ENCODE peak calls at places on chromosomes 11 and 22, in five cellular contexts. P, J, T, Y and L are unnamed samples.

GRCh38 chr11:96102664-96103068 is 178.8 kb upstream of the MTMR2 start:
- DNase-seq in P (peak; percentile 52), J (peak; percentile 69), T (peak; percentile 66), Y (no peak), L (no peak)

GRCh38 chr11:93939084-93939780 is 81.9 kb upstream of the HEPHL1 start:
- DNase-seq in P (no peak), J (peak; percentile 98), T (peak; percentile 11), Y (no peak), L (no peak)

GRCh38 chr11:13336246-13336873 is 58.8 kb downstream of the BMAL1 start:
- DNase-seq in P (no peak), J (no peak), T (no peak), Y (no peak), L (no peak)

GRCh38 chr22:27842236-27842993 is 40.9 kb upstream of the MN1 start:
- DNase-seq in P (no peak), J (no peak), T (no peak), Y (no peak), L (no peak)

GRCh38 chr11:87368876-87369480 is 331.2 kb downstream of the TMEM135 start:
- DNase-seq in P (no peak), J (peak; percentile 35), T (peak; percentile 4), Y (no peak), L (no peak)

GRCh38 chr11:108959124-108959761 is 294.4 kb downstream of the DDX10 start:
- DNase-seq in P (no peak), J (no peak), T (no peak), Y (no peak), L (no peak)

GRCh38 chr11:30282289-30282631 is 40.6 kb upstream of the ARL14EP start:
- DNase-seq in P (no peak), J (no peak), T (no peak), Y (no peak), L (no peak)

GRCh38 chr11:111918390-111919256 is at the start of gene C11orf52:
- DNase-seq in P (no peak), J (peak; percentile 97), T (peak; percentile 60), Y (peak; percentile 78), L (no peak)

DNA sequence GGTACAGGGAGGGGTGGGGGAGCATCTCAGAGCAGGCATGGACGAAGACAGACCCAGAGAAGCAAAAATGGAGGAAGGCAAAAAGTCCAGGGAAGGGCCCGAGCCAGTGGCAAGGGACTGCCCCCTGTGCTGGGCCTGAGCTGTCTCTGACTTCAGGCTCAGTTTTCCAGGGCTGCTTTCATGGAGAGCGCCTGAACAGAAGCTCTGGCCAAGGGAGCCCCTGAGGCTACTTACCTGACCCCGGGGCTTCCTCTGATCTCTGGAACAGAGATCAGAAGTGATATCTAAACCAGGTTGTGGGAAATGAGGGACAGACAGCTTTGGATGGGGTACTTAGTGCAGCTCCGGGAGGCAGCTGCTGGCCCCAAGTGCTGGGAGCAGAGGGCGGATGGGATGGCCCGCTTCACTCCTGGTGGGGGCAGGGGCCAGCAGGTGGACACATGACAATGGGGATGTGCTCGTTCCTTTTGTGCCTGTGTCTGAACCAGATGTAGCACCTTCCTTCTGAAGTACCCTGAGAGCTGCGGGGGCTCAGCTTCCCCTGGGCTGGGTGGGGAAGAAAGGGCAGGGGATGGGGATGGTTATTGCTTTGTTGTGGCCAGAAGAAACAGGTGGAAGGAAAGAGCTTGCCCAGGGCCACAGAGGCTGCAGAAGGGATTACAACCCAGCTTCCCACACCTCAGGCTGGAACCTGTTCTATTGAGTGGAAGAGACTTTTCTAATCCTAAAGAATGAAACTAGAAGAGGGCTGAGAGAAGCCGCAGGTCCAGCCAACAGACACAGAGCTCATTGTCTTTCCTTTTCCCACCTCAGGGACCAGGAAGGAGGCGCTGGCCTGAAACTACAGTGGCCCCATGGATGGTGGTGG is 5.7 kb downstream of the LRRC10B start:
- DNase-seq in P (no peak), J (no peak), T (no peak), Y (no peak), L (no peak)
- H3K4me3 ChIP-seq in P (no peak overlapping the region), J (no peak overlapping the region), T (no peak overlapping the region), Y (no peak overlapping the region), L (no peak overlapping the region)

GRCh38 chr22:40572976-40573375 is 63.5 kb downstream of the MRTFA start:
- DNase-seq in P (no peak), J (no peak), T (peak; percentile 52), Y (no peak), L (no peak)

GRCh38 chr22:40580631-40581030 is 55.9 kb downstream of the MRTFA start:
- DNase-seq in P (no peak), J (no peak), T (no peak), Y (no peak), L (no peak)

GRCh38 chr22:40582063-40582462 is 54.5 kb downstream of the MRTFA start:
- DNase-seq in P (no peak), J (no peak), T (no peak), Y (no peak), L (no peak)

GRCh38 chr22:40583058-40583741 is 53.3 kb downstream of the MRTFA start:
- DNase-seq in P (no peak), J (no peak), T (no peak), Y (no peak), L (no peak)

GRCh38 chr22:40578171-40578570 is 58.3 kb downstream of the MRTFA start:
- DNase-seq in P (no peak), J (no peak), T (no peak), Y (no peak), L (no peak)
- TF ChIP-seq CTCF in P (no peak), J (no peak), T (no peak), Y (no peak), L (no peak)

DNA sequence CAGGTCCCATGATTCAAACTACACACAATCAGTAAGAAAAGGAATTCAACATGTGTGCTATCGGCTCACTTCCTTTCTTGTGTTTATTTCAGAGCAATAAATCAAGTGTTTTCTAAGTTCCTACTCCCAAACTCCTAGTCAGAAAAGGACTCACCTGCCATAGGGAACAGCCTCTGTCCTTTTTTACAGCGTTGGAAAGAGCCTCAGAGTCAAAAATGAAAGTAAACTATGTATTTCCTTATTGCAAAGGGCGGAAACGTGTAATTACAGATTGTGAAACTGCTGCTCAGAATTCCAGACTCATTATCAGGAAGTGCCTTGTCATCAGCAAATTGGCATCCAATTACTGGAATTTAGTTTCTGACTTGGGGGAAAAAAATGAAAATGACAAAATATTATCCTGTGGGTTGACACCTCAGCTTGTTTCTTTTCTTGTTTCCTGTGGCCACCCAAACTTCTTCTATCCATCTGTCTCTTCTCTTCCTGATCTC is at the start of gene CASP4:
- DNase-seq in P (peak; percentile 9), J (peak; percentile 81), T (peak; percentile 87), Y (no peak), L (peak; percentile 40)
- H3K4me3 ChIP-seq in P (peak within 1 kb of the TSS; percentile 17), J (peak within 1 kb of the TSS; percentile 74), T (no peak within 1 kb of the TSS), Y (peak within 1 kb of the TSS; percentile 28), L (peak within 1 kb of the TSS; percentile 65)

DNA sequence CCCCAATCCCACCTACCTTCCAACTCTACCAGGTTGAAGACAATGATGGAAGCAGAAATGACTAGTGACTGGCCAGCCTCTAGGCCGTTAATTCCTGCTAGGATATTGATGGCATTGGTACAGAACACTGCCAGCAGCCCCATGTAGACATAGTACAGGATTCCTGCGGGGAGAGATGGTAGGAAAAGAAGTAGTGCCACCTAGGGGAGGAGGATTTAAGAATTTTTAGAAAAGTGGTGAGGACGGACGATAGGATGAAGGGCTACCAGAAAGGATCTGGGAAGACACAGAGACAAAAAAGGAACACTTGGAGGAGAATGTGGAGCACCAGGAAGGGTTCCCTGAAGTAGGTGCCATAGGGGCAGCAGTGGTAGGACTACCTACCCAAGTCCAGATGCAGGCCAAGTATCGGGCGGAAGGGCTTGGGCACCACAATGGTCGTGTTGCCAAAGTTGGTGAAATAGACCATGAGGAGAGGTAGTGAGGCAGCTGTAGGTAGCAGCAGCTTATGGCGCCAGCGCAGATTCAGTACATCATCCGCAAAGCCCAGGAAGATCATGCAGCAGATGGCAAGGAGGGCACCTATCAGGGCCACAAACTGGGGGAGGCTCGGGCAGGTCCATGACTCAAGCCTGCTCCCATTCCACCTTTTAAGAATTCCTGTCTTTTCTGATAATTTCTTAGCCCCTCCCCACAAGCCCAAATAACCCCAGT is 1.2 kb downstream of the DPAGT1 start:
- DNase-seq in P (no peak), J (peak; percentile 76), T (peak; percentile 61), Y (no peak), L (no peak)
- TF ChIP-seq CTCF in P (peak; percentile 58), J (peak; percentile 92), T (peak; percentile 54), Y (no peak), L (peak; percentile 64)

DNA sequence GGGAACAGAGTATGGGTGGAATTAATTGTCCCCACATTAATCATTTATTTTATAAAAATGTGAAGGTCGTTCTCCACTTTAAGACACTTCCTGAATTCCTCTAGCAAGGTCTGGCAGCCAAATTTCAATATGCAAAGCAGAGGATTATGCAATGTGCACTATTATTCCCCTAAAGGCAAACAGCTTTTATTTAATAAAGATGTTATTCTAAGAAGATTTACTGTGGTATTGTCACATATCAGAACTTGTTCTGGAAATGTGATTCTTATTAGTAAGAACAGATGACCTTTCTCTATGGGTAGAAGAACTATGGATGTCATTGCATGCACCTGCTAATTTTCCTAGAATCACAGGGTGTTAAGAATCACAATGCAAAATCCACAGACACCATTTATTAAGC is 1128.8 kb upstream of the CCDC90B start:
- DNase-seq in P (no peak), J (no peak), T (no peak), Y (no peak), L (no peak)
- H3K4me3 ChIP-seq in P (no peak overlapping the region), J (no peak overlapping the region), T (no peak overlapping the region), Y (no peak overlapping the region), L (no peak overlapping the region)